ENCODE peak calls at places on chromosomes 4 and X, in seven cellular contexts. F is A549, T is IMR-90, X is PC-9, G is Karpas-422, K is HCT116, B is neural progenitor cell. N is an unnamed sample. For H3K4me1, the result is how much of the 10 kb centered on the place peaks cover.

GRCh38 chr4:38160487-38161207 is 200.4 kb downstream of the PTTG2 start:
- DNase-seq in F (peak), T (peak), X (peak), G (peak), K (peak), B (peak), N (no peak)

GRCh38 chrX:13087322-13088154 is 43.1 kb upstream of the FAM9C start:
- DNase-seq in F (no peak), T (peak), X (peak), G (no peak), K (no peak), B (no peak), N (peak)

GRCh38 chr4:141731481-141731880 is 95.1 kb downstream of the IL15 start:
- DNase-seq in F (no peak), T (peak), X (no peak), G (no peak), K (no peak), B (no peak), N (no peak)

GRCh38 chr4:9800878-9801277 is 19.4 kb downstream of the DRD5 start:
- DNase-seq in F (no peak), T (no peak), X (no peak), G (no peak), K (no peak), B (no peak), N (no peak)

GRCh38 chr4:118682928-118683327 is 2.3 kb upstream of the METTL14 start:
- DNase-seq in F (peak), T (peak), X (no peak), G (peak), K (no peak), B (peak), N (no peak)

GRCh38 chr4:30912098-30912719 is 192.0 kb downstream of the PCDH7 start:
- DNase-seq in F (no peak), T (peak), X (no peak), G (no peak), K (no peak), B (no peak), N (no peak)

GRCh38 chr4:94892051-94892450 is 134.3 kb downstream of the BMPR1B start:
- DNase-seq in F (peak), T (no peak), X (no peak), G (no peak), K (no peak), B (no peak), N (no peak)

GRCh38 chr4:147430111-147430510 is 50.8 kb upstream of the EDNRA start:
- DNase-seq in F (no peak), T (no peak), X (no peak), G (no peak), K (no peak), B (no peak), N (no peak)

GRCh38 chr4:129545599-129546278 is 449.8 kb downstream of the C4orf33 start:
- DNase-seq in F (no peak), T (no peak), X (no peak), G (no peak), K (no peak), B (peak), N (no peak)

GRCh38 chr4:152193059-152193458 is 342.8 kb downstream of the FBXW7 start:
- DNase-seq in F (no peak), T (no peak), X (no peak), G (no peak), K (no peak), B (no peak), N (no peak)

GRCh38 chr4:161350946-161351345 is 812.9 kb downstream of the FSTL5 start:
- DNase-seq in F (no peak), T (no peak), X (no peak), G (no peak), K (no peak), B (no peak), N (no peak)

GRCh38 chr4:119209077-119209476 is 3.4 kb upstream of the USP53 start:
- DNase-seq in F (peak), T (peak), X (peak), G (no peak), K (peak), B (no peak), N (no peak)

GRCh38 chr4:79576480-79576803 is 168.4 kb upstream of the GK2 start:
- DNase-seq in F (no peak), T (peak), X (peak), G (peak), K (no peak), B (peak), N (peak)

GRCh38 chr4:17787315-17787714 is 5.9 kb upstream of the FAM184B start:
- DNase-seq in F (no peak), T (peak), X (no peak), G (no peak), K (no peak), B (no peak), N (no peak)

GRCh38 chrX:49188468-49189076 is 2.4 kb upstream of the PRICKLE3 start:
- DNase-seq in F (no peak), T (no peak), X (no peak), G (no peak), K (no peak), B (no peak), N (no peak)

GRCh38 chrX:50484662-50485061 is 14.0 kb upstream of the DGKK start:
- DNase-seq in F (no peak), T (no peak), X (no peak), G (no peak), K (no peak), B (no peak), N (no peak)

GRCh38 chr4:177596035-177596434 is 153.8 kb upstream of the AGA start:
- DNase-seq in F (peak), T (peak), X (peak), G (no peak), K (peak), B (peak), N (peak)

GRCh38 chr4:37645736-37646135 is 40.4 kb downstream of the RELL1 start:
- DNase-seq in F (no peak), T (no peak), X (no peak), G (no peak), K (no peak), B (no peak), N (no peak)

GRCh38 chr4:40502936-40503335 is 126.7 kb downstream of the RBM47 start:
- DNase-seq in F (no peak), T (peak), X (no peak), G (no peak), K (no peak), B (no peak), N (no peak)

GRCh38 chrX:112094729-112095128 is 12.2 kb upstream of the TRPC5 start:
- DNase-seq in F (no peak), T (no peak), X (no peak), G (no peak), K (no peak), B (no peak), N (no peak)

GRCh38 chr4:22299678-22300077 is 216.2 kb downstream of the ADGRA3 start:
- DNase-seq in F (no peak), T (no peak), X (no peak), G (no peak), K (no peak), B (no peak), N (no peak)

GRCh38 chr4:106864231-106864630 is 171.9 kb downstream of the DKK2 start:
- DNase-seq in F (no peak), T (no peak), X (no peak), G (no peak), K (no peak), B (no peak), N (no peak)

GRCh38 chr4:170697845-170698244 is 608.1 kb upstream of the AADAT start:
- DNase-seq in F (no peak), T (no peak), X (no peak), G (no peak), K (no peak), B (no peak), N (no peak)

GRCh38 chr4:143294310-143294709 is 42.4 kb upstream of the GAB1 start:
- DNase-seq in F (no peak), T (peak), X (no peak), G (no peak), K (no peak), B (no peak), N (no peak)

GRCh38 chrX:119237526-119238035 is 1.5 kb downstream of the PGRMC1 start:
- DNase-seq in F (no peak), T (no peak), X (no peak), G (no peak), K (no peak), B (peak), N (no peak)

GRCh38 chrX:154547245-154548027 is at the start of gene IKBKG:
- DNase-seq in F (peak), T (peak), X (peak), G (peak), K (peak), B (peak), N (peak)

GRCh38 chr4:165360041-165360782 is 18.6 kb upstream of the CPE start:
- DNase-seq in F (no peak), T (no peak), X (no peak), G (no peak), K (no peak), B (no peak), N (no peak)

DNA sequence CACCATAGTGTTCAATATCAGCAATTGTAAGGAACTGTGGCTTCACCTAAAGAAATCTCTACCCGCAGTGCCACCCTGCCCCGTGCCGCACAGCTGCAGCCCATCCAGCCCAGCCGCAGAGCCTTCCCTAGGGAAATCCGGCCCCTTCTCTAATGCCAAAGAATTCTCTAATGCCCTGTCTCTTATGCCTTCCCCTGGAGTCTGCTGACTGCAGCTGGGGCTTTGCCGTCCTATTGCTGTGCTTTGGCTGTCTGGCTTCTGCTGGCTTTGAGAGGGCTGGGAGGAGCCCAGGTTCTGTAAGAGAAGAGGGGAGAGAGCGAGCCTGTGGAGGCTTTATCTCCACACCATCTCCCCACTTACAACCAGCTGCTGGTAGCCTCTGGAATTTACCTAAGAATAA is 85.9 kb upstream of the HELT start:
- DNase-seq in F (no peak), T (no peak), X (no peak), G (no peak), K (no peak), B (peak), N (no peak)
- H3K4me1 ChIP-seq in F (under half), T (under half), X (under half), G (under half), K (under half), B (under half), N (under half)

GRCh38 chr4:96993528-96993927 is 1149.7 kb downstream of the STPG2 start:
- DNase-seq in F (no peak), T (no peak), X (no peak), G (no peak), K (no peak), B (no peak), N (no peak)
- H3K4me2 ChIP-seq in F (no peak), T (no peak), X (no peak), G (no peak), K (no peak), B (no peak), N (no peak)

DNA sequence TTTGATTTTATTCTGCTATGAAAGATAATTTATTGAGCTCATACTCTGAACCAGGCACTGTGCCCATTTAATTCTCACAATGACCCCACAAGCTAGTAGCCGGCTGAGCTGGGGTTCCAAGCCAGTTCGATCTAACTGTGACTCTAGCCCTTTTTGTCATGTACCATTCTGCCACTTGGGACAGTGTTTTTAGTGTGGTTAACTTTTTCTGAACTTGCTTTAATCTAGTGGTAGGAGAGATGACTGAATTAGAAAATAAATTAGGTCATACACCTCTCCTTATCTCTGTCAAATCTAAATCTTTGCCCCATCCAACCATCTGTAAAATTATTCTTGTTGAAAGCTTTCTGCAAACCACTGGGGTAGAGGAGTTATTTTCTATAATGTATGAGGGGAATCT is 136.0 kb downstream of the CBR4 start:
- DNase-seq in F (no peak), T (no peak), X (no peak), G (no peak), K (no peak), B (no peak), N (no peak)
- H3K4me1 ChIP-seq in F (under half), T (under half), X (under half), G (under half), K (under half), B (under half), N (under half)

GRCh38 chr4:123893746-123894095 is 497.1 kb downstream of the SPRY1 start:
- DNase-seq in F (no peak), T (peak), X (no peak), G (no peak), K (no peak), B (no peak), N (no peak)

GRCh38 chr4:123891901-123892300 is 495.3 kb downstream of the SPRY1 start:
- DNase-seq in F (no peak), T (no peak), X (no peak), G (no peak), K (no peak), B (no peak), N (no peak)

GRCh38 chr4:123892368-123892961 is 495.9 kb downstream of the SPRY1 start:
- DNase-seq in F (no peak), T (peak), X (no peak), G (no peak), K (no peak), B (no peak), N (no peak)

GRCh38 chr4:123890889-123891288 is 494.3 kb downstream of the SPRY1 start:
- DNase-seq in F (no peak), T (no peak), X (no peak), G (no peak), K (no peak), B (no peak), N (no peak)

GRCh38 chr4:123892997-123893745 is 496.6 kb downstream of the SPRY1 start:
- DNase-seq in F (no peak), T (peak), X (no peak), G (no peak), K (no peak), B (no peak), N (no peak)
- H3K4me2 ChIP-seq in F (no peak), T (peak), X (no peak), G (no peak), K (no peak), B (no peak), N (no peak)

GRCh38 chr4:115228851-115229250 is 115.4 kb upstream of the NDST4 start:
- DNase-seq in F (no peak), T (no peak), X (no peak), G (no peak), K (no peak), B (peak), N (no peak)

GRCh38 chr4:115234405-115235093 is 121.1 kb upstream of the NDST4 start:
- DNase-seq in F (no peak), T (no peak), X (no peak), G (peak), K (peak), B (peak), N (peak)

GRCh38 chr4:115229873-115230272 is 116.5 kb upstream of the NDST4 start:
- DNase-seq in F (no peak), T (no peak), X (no peak), G (no peak), K (no peak), B (no peak), N (no peak)

DNA sequence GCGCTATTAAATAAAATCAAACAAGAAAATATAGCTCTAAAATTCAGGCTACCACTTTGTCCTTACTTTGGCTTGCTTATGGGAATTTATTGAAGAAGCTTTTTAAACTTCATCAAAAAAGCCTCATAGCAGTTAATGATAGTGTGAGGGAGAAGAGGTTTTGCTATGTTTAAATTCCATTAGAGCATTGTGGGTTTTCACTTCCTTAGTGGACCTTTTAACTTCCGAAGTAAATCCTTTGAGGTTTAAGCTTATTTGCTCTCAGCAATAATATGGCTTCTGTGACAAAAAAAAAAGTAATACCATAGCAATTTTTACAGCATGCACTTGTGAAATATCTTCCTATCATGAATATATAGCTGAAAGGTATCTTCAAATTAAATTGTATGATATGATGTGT is 120.2 kb upstream of the NDST4 start:
- DNase-seq in F (no peak), T (no peak), X (no peak), G (no peak), K (no peak), B (no peak), N (no peak)
- H3K4me1 ChIP-seq in F (under half), T (under half), X (under half), G (under half), K (under half), B (half or more), N (under half)

DNA sequence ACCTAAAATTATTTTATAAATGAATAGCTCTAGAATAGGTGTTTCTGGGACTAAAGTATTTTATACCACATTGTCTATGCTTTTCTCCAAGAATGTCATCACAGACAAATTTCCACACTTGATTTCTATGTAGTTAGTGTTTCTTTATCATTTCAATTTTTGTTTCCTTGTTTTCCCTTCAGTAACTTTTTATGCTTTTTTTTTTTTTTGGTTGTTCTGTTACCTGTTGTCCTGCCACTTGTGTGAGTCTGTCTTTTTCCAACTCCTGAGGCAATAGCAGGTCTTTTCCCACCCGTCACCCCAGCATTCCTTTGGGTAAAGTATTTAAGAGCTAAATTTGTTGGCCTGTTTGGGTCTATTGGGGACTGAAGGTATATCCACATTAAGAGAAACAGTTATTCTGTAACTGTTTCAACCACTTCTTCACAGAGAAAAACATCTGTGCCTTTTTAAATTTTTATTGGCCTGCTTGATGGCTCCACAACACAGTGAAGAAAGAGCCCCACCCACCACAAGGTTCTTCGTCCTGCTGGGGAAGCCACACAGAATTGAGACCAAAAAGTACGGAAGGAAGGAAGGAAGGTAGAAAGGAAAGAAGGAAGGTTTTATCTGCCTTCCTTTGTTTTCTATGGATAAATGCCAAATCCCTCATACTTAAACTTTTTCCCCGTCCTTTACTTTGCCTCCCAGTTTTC is 17.7 kb upstream of the GPC3 start:
- DNase-seq in F (no peak), T (no peak), X (no peak), G (no peak), K (no peak), B (no peak), N (no peak)
- H3K4me2 ChIP-seq in F (no peak), T (no peak), X (no peak), G (no peak), K (no peak), B (no peak), N (no peak)

GRCh38 chr4:2619459-2619858 is 83.0 kb downstream of the FAM193A start:
- DNase-seq in F (no peak), T (no peak), X (no peak), G (no peak), K (no peak), B (peak), N (no peak)

GRCh38 chr4:2623442-2623841 is 87.0 kb downstream of the FAM193A start:
- DNase-seq in F (no peak), T (no peak), X (no peak), G (no peak), K (no peak), B (no peak), N (no peak)

GRCh38 chr4:2621419-2621818 is 85.0 kb downstream of the FAM193A start:
- DNase-seq in F (no peak), T (no peak), X (no peak), G (no peak), K (no peak), B (no peak), N (no peak)

GRCh38 chr4:2615821-2616220 is 79.4 kb downstream of the FAM193A start:
- DNase-seq in F (no peak), T (no peak), X (no peak), G (no peak), K (no peak), B (no peak), N (no peak)

GRCh38 chr4:2617955-2618354 is 81.5 kb downstream of the FAM193A start:
- DNase-seq in F (no peak), T (peak), X (no peak), G (no peak), K (no peak), B (no peak), N (no peak)
- H3K4me1 ChIP-seq in F (under half), T (under half), X (under half), G (under half), K (under half), B (under half), N (under half)

DNA sequence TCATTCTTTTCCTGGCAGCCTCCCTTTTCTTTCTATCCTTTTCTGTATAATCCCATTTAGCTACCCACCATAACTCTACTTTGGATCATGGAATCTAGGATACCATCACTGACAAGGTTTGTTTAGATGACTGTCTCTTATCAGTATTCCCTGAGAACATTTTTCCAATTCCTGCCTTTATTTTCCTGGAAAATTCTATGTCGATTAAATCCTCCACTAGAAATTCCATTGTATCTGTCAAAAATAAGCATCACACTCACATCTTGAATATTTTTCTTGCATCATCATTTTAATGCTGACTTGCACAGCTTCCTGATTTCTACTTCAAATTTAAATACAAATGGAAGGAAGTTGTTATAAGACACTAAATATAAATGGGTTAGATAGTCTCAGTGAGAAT is 20.2 kb downstream of the TRIM2 start:
- DNase-seq in F (no peak), T (no peak), X (no peak), G (no peak), K (no peak), B (no peak), N (no peak)
- H3K4me2 ChIP-seq in F (no peak), T (peak), X (peak), G (no peak), K (peak), B (peak), N (no peak)

DNA sequence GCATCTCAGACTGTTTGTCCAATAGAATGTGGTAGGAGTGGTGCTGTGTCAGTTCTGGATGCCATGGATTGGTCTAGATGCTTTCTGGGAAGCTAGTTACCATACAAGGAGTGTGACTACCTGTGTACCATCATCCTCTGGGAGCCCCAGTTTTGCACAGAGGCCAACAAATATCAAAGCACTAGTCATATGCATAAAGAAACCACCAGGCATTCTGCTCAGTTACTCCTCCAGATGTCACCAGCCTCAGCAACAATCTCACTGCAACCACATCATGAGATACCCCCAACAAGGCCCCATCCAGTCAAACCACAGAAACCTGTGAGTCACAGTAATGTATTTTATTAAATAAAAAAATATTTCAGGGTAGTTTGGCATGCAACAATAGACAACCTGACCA is 435.8 kb upstream of the CPEB2 start:
- DNase-seq in F (no peak), T (peak), X (no peak), G (no peak), K (no peak), B (no peak), N (peak)
- H3K4me1 ChIP-seq in F (under half), T (under half), X (under half), G (under half), K (under half), B (under half), N (under half)